ENCODE peak calls at places on chromosome 15, in eight cellular contexts. M is heart left ventricle, V is adrenal gland, I is aorta, L is LoVo, F is NCI-H1417 treated with DMSO at 0.1 percent for 48 hours, Y is IMR-90, J is RPMI8226. G is an unnamed sample.

GRCh38 chr15:80778964-80779657 is at the start of gene CEMIP:
- DNase-seq in M (peak; percentile 75), V (peak; percentile 73), I (peak; percentile 89), L (peak; percentile 88), F (peak; percentile 48), Y (peak; percentile 76), J (peak; percentile 75), G (peak; percentile 93)

GRCh38 chr15:100111103-100112060 is 230.4 kb downstream of the ADAMTS17 start:
- DNase-seq in M (peak; percentile 81), V (peak; percentile 75), I (peak; percentile 87), L (peak; percentile 61), F (peak; percentile 46), Y (peak; percentile 88), J (peak; percentile 91), G (no peak)

GRCh38 chr15:56165234-56165633 is 78.4 kb downstream of the RFX7 start:
- DNase-seq in M (no peak), V (no peak), I (no peak), L (no peak), F (no peak), Y (no peak), J (no peak), G (no peak)

GRCh38 chr15:57555270-57555669 is 36.4 kb upstream of the MYZAP start:
- DNase-seq in M (no peak), V (no peak), I (no peak), L (no peak), F (no peak), Y (peak; percentile 41), J (no peak), G (no peak)

GRCh38 chr15:28043625-28044520 is 55.2 kb downstream of the OCA2 start:
- DNase-seq in M (no peak), V (no peak), I (no peak), L (no peak), F (no peak), Y (no peak), J (no peak), G (peak; percentile 73)

GRCh38 chr15:63909819-63910437 is 76.2 kb upstream of the HERC1 start:
- DNase-seq in M (no peak), V (peak; percentile 50), I (no peak), L (no peak), F (no peak), Y (peak; percentile 53), J (no peak), G (peak; percentile 82)

GRCh38 chr15:76866716-76867321 is 38.3 kb downstream of the SCAPER start:
- DNase-seq in M (no peak), V (no peak), I (no peak), L (peak; percentile 23), F (peak; percentile 19), Y (peak; percentile 58), J (peak; percentile 42), G (peak; percentile 55)

GRCh38 chr15:55168350-55168974 is 28.3 kb downstream of the RSL24D1 start:
- DNase-seq in M (peak; percentile 50), V (peak; percentile 57), I (peak; percentile 83), L (peak; percentile 70), F (no peak), Y (peak; percentile 67), J (peak; percentile 79), G (peak; percentile 87)

GRCh38 chr15:62545392-62546227 is 380.5 kb upstream of the C2CD4B start:
- DNase-seq in M (peak; percentile 63), V (peak; percentile 30), I (no peak), L (no peak), F (no peak), Y (peak; percentile 42), J (no peak), G (no peak)

GRCh38 chr15:47991376-47991775 is 129.4 kb upstream of the SLC24A5 start:
- DNase-seq in M (no peak), V (no peak), I (no peak), L (no peak), F (no peak), Y (peak; percentile 25), J (no peak), G (no peak)

GRCh38 chr15:93247466-93248121 is 158.6 kb upstream of the RGMA start:
- DNase-seq in M (no peak), V (no peak), I (no peak), L (no peak), F (no peak), Y (no peak), J (no peak), G (no peak)

GRCh38 chr15:59244337-59244736 is 37.7 kb downstream of the LDHAL6B start:
- DNase-seq in M (no peak), V (no peak), I (no peak), L (peak; percentile 28), F (no peak), Y (no peak), J (no peak), G (peak; percentile 44)

GRCh38 chr15:50764331-50765201 is 940 bp downstream of the SPPL2A start:
- DNase-seq in M (no peak), V (no peak), I (no peak), L (no peak), F (no peak), Y (peak; percentile 27), J (peak; percentile 73), G (peak; percentile 58)

GRCh38 chr15:95292790-95293450 is 1037.6 kb upstream of the NR2F2 start:
- DNase-seq in M (no peak), V (no peak), I (no peak), L (no peak), F (no peak), Y (no peak), J (no peak), G (peak; percentile 80)

GRCh38 chr15:83210619-83211018 is 3.0 kb upstream of the HDGFL3 start:
- DNase-seq in M (no peak), V (no peak), I (no peak), L (no peak), F (peak; percentile 54), Y (no peak), J (no peak), G (peak; percentile 36)

GRCh38 chr15:98888839-98889479 is 118.6 kb downstream of the PGPEP1L start:
- DNase-seq in M (no peak), V (no peak), I (no peak), L (peak; percentile 14), F (no peak), Y (peak; percentile 86), J (no peak), G (no peak)

GRCh38 chr15:66659384-66659783 is 42.7 kb upstream of the SMAD6 start:
- DNase-seq in M (no peak), V (no peak), I (no peak), L (no peak), F (no peak), Y (no peak), J (no peak), G (no peak)

GRCh38 chr15:92205255-92205739 is 188.4 kb upstream of the ST8SIA2 start:
- DNase-seq in M (peak; percentile 34), V (peak; percentile 22), I (no peak), L (no peak), F (no peak), Y (no peak), J (no peak), G (peak; percentile 49)

GRCh38 chr15:60619131-60619530 is 140.2 kb upstream of the ICE2 start:
- DNase-seq in M (no peak), V (no peak), I (no peak), L (no peak), F (no peak), Y (no peak), J (no peak), G (no peak)

GRCh38 chr15:50116477-50116876 is 2.6 kb downstream of the ATP8B4 start:
- DNase-seq in M (no peak), V (peak; percentile 57), I (no peak), L (peak; percentile 18), F (no peak), Y (peak; percentile 19), J (peak; percentile 35), G (peak; percentile 28)

GRCh38 chr15:52337198-52337853 is 41.7 kb upstream of the MYO5C start:
- DNase-seq in M (no peak), V (no peak), I (no peak), L (peak; percentile 24), F (no peak), Y (peak; percentile 77), J (no peak), G (no peak)

GRCh38 chr15:40328711-40329240 is 5.3 kb downstream of the INAFM2 start:
- DNase-seq in M (no peak), V (no peak), I (no peak), L (no peak), F (no peak), Y (no peak), J (peak; percentile 87), G (no peak)

GRCh38 chr15:50542051-50542450 is 4.4 kb downstream of the USP50 start:
- DNase-seq in M (no peak), V (no peak), I (no peak), L (no peak), F (no peak), Y (peak; percentile 16), J (no peak), G (peak; percentile 64)

GRCh38 chr15:65964792-65965433 is 95.6 kb downstream of the RAB11A start:
- DNase-seq in M (no peak), V (no peak), I (no peak), L (no peak), F (no peak), Y (no peak), J (no peak), G (no peak)

GRCh38 chr15:86362556-86362955 is 282.9 kb downstream of the AGBL1 start:
- DNase-seq in M (no peak), V (no peak), I (no peak), L (no peak), F (no peak), Y (no peak), J (no peak), G (no peak)

GRCh38 chr15:92361321-92362090 is 32.2 kb upstream of the ST8SIA2 start:
- DNase-seq in M (no peak), V (no peak), I (no peak), L (no peak), F (no peak), Y (no peak), J (no peak), G (no peak)

GRCh38 chr15:66405605-66406004 is 18.9 kb downstream of the MAP2K1 start:
- DNase-seq in M (no peak), V (no peak), I (no peak), L (no peak), F (no peak), Y (peak; percentile 59), J (no peak), G (peak; percentile 69)

GRCh38 chr15:48358229-48358641 is 27.0 kb downstream of the DUT start:
- DNase-seq in M (no peak), V (no peak), I (no peak), L (peak; percentile 53), F (no peak), Y (peak; percentile 64), J (no peak), G (peak; percentile 32)

GRCh38 chr15:82910721-82911120 is 41.8 kb downstream of the HOMER2 start:
- DNase-seq in M (no peak), V (no peak), I (no peak), L (no peak), F (no peak), Y (no peak), J (no peak), G (no peak)

GRCh38 chr15:63358296-63359029 is 23.2 kb downstream of the CA12 start:
- DNase-seq in M (no peak), V (no peak), I (no peak), L (no peak), F (no peak), Y (no peak), J (no peak), G (peak; percentile 58)

G was measured in left kidney.